ENCODE peak calls at places on chromosomes 11 and 22, in five cellular contexts. H, Z, T, L and X are unnamed samples.

GRCh38 chr11:130548491-130548833 is 100.0 kb downstream of the ADAMTS15 start:
- DNase-seq in Z (no peak), H (no peak), L (no peak), T (no peak), X (no peak)

GRCh38 chr22:30809086-30809485 is 114.4 kb downstream of the OSBP2 start:
- DNase-seq in T (no peak), L (no peak), H (no peak), Z (no peak), X (no peak)

GRCh38 chr11:20065040-20065805 is 95.1 kb downstream of the DBX1 start:
- DNase-seq in Z (no peak), T (no peak), L (no peak), H (no peak), X (no peak)

GRCh38 chr11:64230985-64231365 is 627 bp downstream of the DNAJC4 start:
- DNase-seq in Z (no peak), L (no peak), T (no peak), H (no peak), X (no peak)

GRCh38 chr11:76944225-76944624 is 83.5 kb downstream of the ACER3 start:
- DNase-seq in L (no peak), H (no peak), Z (no peak), T (no peak), X (no peak)

GRCh38 chr11:79043726-79044125 is 397.1 kb downstream of the TENM4 start:
- DNase-seq in L (no peak), Z (no peak), H (no peak), T (no peak), X (no peak)

GRCh38 chr11:68444566-68444965 is 16.0 kb upstream of the PPP6R3 start:
- DNase-seq in T (no peak), L (no peak), Z (no peak), H (no peak), X (no peak)

GRCh38 chr11:110830344-110831141 is 118.3 kb upstream of the ARHGAP20 start:
- DNase-seq in H (no peak), T (peak; percentile 48), Z (no peak), L (no peak), X (no peak)

GRCh38 chr22:50403701-50404101 is 60.6 kb downstream of the PPP6R2 start:
- DNase-seq in H (peak; percentile 55), T (peak; percentile 17), L (no peak), Z (peak; percentile 66), X (no peak)

GRCh38 chr22:30435674-30436126 is 10.1 kb downstream of the MTFP1 start:
- DNase-seq in L (no peak), Z (no peak), H (no peak), T (no peak), X (peak; percentile 94)

GRCh38 chr11:47215366-47215925 is 672 bp downstream of the DDB2 start:
- DNase-seq in L (no peak), H (no peak), Z (no peak), T (peak; percentile 5), X (no peak)

GRCh38 chr22:38733329-38734202 is 22.2 kb downstream of the SUN2 start:
- DNase-seq in L (no peak), T (peak; percentile 53), Z (peak; percentile 87), H (peak; percentile 82), X (no peak)

GRCh38 chr11:121711900-121712424 is 259.2 kb upstream of the SORL1-AS1 start:
- DNase-seq in T (no peak), Z (no peak), H (no peak), L (peak; percentile 14), X (no peak)

GRCh38 chr11:1049071-1049405 is 12.5 kb upstream of the MUC6 start:
- DNase-seq in L (no peak), T (no peak), H (peak; percentile 9), Z (peak; percentile 21), X (no peak)

GRCh38 chr11:32137263-32137662 is 46.4 kb downstream of the RCN1 start:
- DNase-seq in H (no peak), L (peak; percentile 91), Z (no peak), T (peak; percentile 95), X (no peak)

GRCh38 chr11:128714121-128714520 is 20.2 kb downstream of the FLI1 start:
- DNase-seq in H (no peak), T (no peak), L (no peak), Z (no peak), X (no peak)
- H3K27ac ChIP-seq in H (no peak overlapping the region), T (no peak overlapping the region), L (peak overlapping the region; percentile 86), Z (no peak overlapping the region), X (peak overlapping the region; percentile 48)

GRCh38 chr11:65354265-65355012 is at the start of gene TIGD3:
- DNase-seq in Z (peak; percentile 99), L (peak; percentile 92), H (peak; percentile 98), T (peak; percentile 91), X (peak; percentile 92)

GRCh38 chr11:65352783-65353182 is 1.8 kb upstream of the TIGD3 start:
- DNase-seq in T (peak; percentile 44), H (no peak), L (no peak), Z (no peak), X (no peak)

GRCh38 chr11:65353376-65353775 is 1.2 kb upstream of the TIGD3 start:
- DNase-seq in L (no peak), T (no peak), Z (no peak), H (no peak), X (no peak)

GRCh38 chr11:65355013-65355775 is 643 bp downstream of the TIGD3 start:
- DNase-seq in Z (peak; percentile 60), T (no peak), H (no peak), L (no peak), X (peak; percentile 48)

GRCh38 chr11:65353900-65354264 is 669 bp upstream of the TIGD3 start:
- DNase-seq in T (no peak), Z (peak; percentile 70), L (no peak), H (no peak), X (no peak)
- H3K27ac ChIP-seq in T (peak overlapping the region; percentile 19), Z (no peak overlapping the region), L (no peak overlapping the region), H (peak overlapping the region; percentile 62), X (peak overlapping the region; percentile 73)

DNA sequence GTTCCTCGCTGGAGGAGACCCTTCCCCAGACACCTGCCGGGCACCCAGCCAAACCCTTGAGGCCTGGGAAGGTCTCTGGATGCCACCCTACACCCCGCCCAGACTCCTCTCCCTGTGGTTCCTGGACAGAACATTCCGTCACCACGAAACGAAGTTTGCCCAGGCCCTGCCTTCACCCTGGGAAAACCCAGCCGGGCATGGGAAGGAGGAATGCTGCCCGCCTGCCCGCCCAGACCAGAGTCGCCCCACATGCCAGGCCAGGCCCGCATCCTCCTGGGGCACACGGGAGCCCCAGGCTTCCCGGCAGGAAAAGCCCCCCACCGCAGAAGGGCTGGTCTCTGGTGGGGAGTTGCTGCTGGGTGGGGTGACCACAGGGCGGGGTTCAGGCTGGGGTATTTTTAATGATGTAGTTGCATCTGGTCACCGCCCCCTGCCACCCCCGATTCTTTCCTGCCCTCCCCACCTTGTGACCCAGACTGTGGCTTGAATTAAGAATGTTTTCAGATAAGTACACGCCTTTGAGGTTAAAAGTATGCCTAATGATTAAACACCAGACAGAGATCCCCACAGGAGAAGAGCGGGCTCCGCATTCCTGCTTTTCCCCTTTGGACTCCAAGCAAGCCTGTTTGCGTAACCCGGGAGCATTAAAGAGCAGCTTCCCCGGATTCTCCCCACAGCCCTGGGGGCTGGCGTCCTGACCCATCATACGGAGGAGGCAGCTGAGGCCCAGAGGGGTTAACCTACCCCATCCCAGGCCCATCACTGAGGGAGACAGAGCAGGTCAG is 44.6 kb upstream of the PPARA start:
- DNase-seq in L (peak; percentile 27), H (no peak), Z (no peak), T (peak; percentile 65), X (no peak)
- H3K27ac ChIP-seq in L (no peak overlapping the region), H (peak overlapping the region; percentile 93), Z (peak overlapping the region; percentile 84), T (peak overlapping the region; percentile 74), X (no peak overlapping the region)

DNA sequence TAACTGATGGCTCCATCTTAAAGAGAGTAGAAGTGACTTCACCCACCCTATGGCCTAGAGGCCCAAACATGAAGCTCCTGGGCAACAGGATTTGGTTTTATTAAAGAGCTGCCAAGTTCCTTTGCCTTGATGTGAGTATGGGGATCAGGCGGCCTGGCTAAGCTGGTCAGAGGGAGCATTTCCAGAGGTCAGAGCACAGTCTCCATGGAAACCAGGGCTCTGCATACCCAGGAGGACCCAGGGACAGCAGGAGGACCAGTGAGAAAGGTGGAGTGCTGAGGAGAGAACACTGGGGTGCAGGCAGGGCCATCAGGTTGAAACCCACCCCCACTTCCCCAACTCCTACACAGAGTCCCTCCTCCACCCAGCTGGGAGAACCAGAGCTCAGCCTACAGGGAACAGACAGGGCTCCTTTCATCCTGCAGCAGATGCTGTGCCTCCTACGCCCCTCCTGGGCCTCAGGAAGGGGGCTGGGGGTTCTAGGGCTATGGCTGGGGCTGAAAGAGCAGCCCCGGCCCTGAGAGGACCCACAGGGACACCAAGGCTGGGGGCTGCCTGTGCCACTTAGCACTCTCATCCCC is 13.9 kb upstream of the P2RY6 start:
- DNase-seq in T (no peak), L (no peak), Z (no peak), H (no peak), X (no peak)
- H3K27ac ChIP-seq in T (peak overlapping the region; percentile 98), L (peak overlapping the region; percentile 73), Z (no peak overlapping the region), H (peak overlapping the region; percentile 77), X (no peak overlapping the region)

DNA sequence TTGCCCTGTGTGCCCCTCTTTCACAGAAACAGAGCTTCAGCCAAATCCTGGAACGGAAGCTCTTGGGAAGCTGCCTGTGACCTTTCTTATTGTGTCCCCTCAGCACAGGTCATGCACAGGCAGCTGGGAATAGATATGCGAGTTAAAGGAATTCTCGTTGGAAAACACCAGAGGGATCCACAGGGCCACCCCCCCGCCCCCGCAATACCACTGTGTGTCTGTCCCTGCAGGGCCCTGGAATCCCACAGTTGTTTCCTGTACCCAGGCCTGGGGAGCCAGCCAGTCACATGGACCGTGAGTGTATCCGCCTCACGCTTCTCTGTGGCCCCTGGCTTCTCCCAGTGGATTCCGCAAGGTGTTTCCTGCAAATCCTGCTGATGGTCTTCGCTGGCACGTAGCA is 29.0 kb downstream of the TIMP3 start:
- DNase-seq in Z (peak; percentile 51), T (no peak), L (peak; percentile 42), H (peak; percentile 46), X (no peak)
- H3K27ac ChIP-seq in Z (no peak overlapping the region), T (no peak overlapping the region), L (peak overlapping the region; percentile 6), H (peak overlapping the region; percentile 32), X (no peak overlapping the region)

DNA sequence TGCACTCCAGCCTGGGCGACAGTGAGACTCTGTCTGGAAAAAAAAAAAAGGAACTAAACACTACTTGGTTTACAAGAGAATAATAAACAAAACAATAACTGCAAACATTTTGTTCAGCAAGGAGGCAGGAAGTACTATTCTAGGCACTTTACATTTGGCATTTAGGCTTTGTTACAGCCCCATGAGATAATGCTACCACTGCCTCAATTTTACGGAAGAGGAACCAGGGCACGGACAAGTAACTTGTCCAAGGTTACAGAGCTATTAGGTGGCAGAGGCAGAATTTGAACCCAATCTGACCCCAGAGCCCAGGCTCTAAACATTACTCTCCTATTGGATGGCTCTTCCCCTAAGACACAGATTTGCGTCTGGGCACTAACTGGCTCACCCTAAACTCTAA is 108.7 kb upstream of the AKIP1 start:
- DNase-seq in Z (no peak), L (no peak), H (no peak), T (no peak), X (no peak)
- H3K27ac ChIP-seq in Z (no peak overlapping the region), L (no peak overlapping the region), H (no peak overlapping the region), T (no peak overlapping the region), X (no peak overlapping the region)

GRCh38 chr11:60918251-60918940 is 4.4 kb downstream of the TMEM109 start:
- DNase-seq in L (no peak), Z (no peak), H (no peak), T (no peak), X (no peak)

GRCh38 chr11:60916669-60917206 is 2.8 kb downstream of the TMEM109 start:
- DNase-seq in T (no peak), Z (no peak), H (no peak), L (no peak), X (no peak)

GRCh38 chr11:60915250-60915914 is 1.4 kb downstream of the TMEM109 start:
- DNase-seq in H (peak; percentile 65), Z (peak; percentile 69), T (peak; percentile 62), L (peak; percentile 36), X (peak; percentile 56)

GRCh38 chr11:60918941-60919275 is 5.0 kb downstream of the TMEM109 start:
- DNase-seq in T (peak; percentile 18), L (peak; percentile 73), H (no peak), Z (no peak), X (no peak)

GRCh38 chr11:60917267-60917666 is 3.3 kb downstream of the TMEM109 start:
- DNase-seq in T (no peak), H (no peak), L (no peak), Z (no peak), X (no peak)
- H3K27ac ChIP-seq in T (no peak overlapping the region), H (peak overlapping the region; percentile 94), L (no peak overlapping the region), Z (no peak overlapping the region), X (no peak overlapping the region)